ENCODE peak calls at places on chromosomes 12 and 14, in five cellular contexts. M is H9, S is trophoblast cell, P is H1, Z is mesenchymal stem cell. I is an unnamed sample.

GRCh38 chr12:44227601-44228000 is 391.7 kb downstream of the TMEM117 start:
- DNase-seq in M (no peak), S (no peak), P (no peak), Z (peak), I (no peak)

GRCh38 chr12:55996201-55996714 is 818 bp upstream of the SUOX start:
- DNase-seq in M (peak), S (peak), P (peak), Z (peak), I (peak)

GRCh38 chr14:81990312-81990761 is 456.7 kb upstream of the SEL1L start:
- DNase-seq in M (peak), S (peak), P (peak), Z (peak), I (peak)

GRCh38 chr14:77128414-77128891 is 13.1 kb downstream of the ZDHHC22 start:
- DNase-seq in M (peak), S (no peak), P (no peak), Z (no peak), I (no peak)

GRCh38 chr12:71664411-71665108 is 459 bp downstream of the THAP2 start:
- DNase-seq in M (no peak), S (peak), P (no peak), Z (no peak), I (no peak)

GRCh38 chr12:71787574-71787973 is 32.9 kb downstream of the RAB21 start:
- DNase-seq in M (no peak), S (no peak), P (no peak), Z (no peak), I (no peak)

GRCh38 chr12:23686095-23686494 is 263.4 kb downstream of the SOX5 start:
- DNase-seq in M (no peak), S (no peak), P (no peak), Z (no peak), I (no peak)

GRCh38 chr12:94175763-94176660 is 27.6 kb downstream of the PLXNC1 start:
- DNase-seq in M (no peak), S (no peak), P (no peak), Z (peak), I (no peak)

GRCh38 chr12:95700316-95700785 is 90.2 kb downstream of the NTN4 start:
- DNase-seq in M (no peak), S (peak), P (no peak), Z (peak), I (no peak)

GRCh38 chr14:105864116-105864515 is 337.7 kb downstream of the TMEM121 start:
- DNase-seq in M (peak), S (no peak), P (no peak), Z (no peak), I (no peak)

GRCh38 chr14:34713681-34714319 is 593 bp downstream of the CFL2 start:
- DNase-seq in M (no peak), S (peak), P (no peak), Z (peak), I (peak)

GRCh38 chr14:38171197-38171596 is 36.5 kb upstream of the SSTR1 start:
- DNase-seq in M (no peak), S (no peak), P (no peak), Z (no peak), I (no peak)

GRCh38 chr12:6688543-6688999 is 604 bp downstream of the ZNF384 start:
- DNase-seq in M (no peak), S (no peak), P (no peak), Z (no peak), I (no peak)

GRCh38 chr12:109293106-109293505 is 16.0 kb downstream of the FOXN4 start:
- DNase-seq in M (no peak), S (no peak), P (no peak), Z (no peak), I (no peak)

GRCh38 chr12:26402648-26403047 is 207.3 kb downstream of the SSPN start:
- DNase-seq in M (peak), S (peak), P (no peak), Z (peak), I (no peak)

GRCh38 chr12:100221523-100221922 is 20.9 kb downstream of the ACTR6 start:
- DNase-seq in M (no peak), S (no peak), P (no peak), Z (no peak), I (no peak)

GRCh38 chr12:116411977-116412376 is 134.5 kb upstream of the MED13L start:
- DNase-seq in M (no peak), S (no peak), P (no peak), Z (no peak), I (no peak)

GRCh38 chr12:81329088-81329487 is 251.2 kb downstream of the ACSS3 start:
- DNase-seq in M (peak), S (peak), P (peak), Z (peak), I (no peak)

GRCh38 chr12:11727133-11727664 is 77.7 kb downstream of the ETV6 start:
- DNase-seq in M (no peak), S (no peak), P (no peak), Z (no peak), I (no peak)

GRCh38 chr12:103518899-103519298 is 23.1 kb upstream of the C12orf42 start:
- DNase-seq in M (no peak), S (no peak), P (no peak), Z (no peak), I (no peak)

GRCh38 chr14:104142136-104143041 is 4.0 kb downstream of the KIF26A start:
- DNase-seq in M (peak), S (no peak), P (peak), Z (no peak), I (no peak)

GRCh38 chr12:76713130-76713529 is 50.8 kb upstream of the ZDHHC17 start:
- DNase-seq in M (peak), S (peak), P (no peak), Z (peak), I (no peak)

GRCh38 chr14:72745991-72746980 is 147.6 kb downstream of the DPF3 start:
- DNase-seq in M (no peak), S (peak), P (peak), Z (peak), I (no peak)

GRCh38 chr14:69424139-69424923 is 25.8 kb downstream of the SLC39A9 start:
- DNase-seq in M (no peak), S (no peak), P (no peak), Z (peak), I (no peak)

GRCh38 chr14:50233335-50234250 is 2.2 kb upstream of the SOS2 start:
- DNase-seq in M (no peak), S (peak), P (no peak), Z (no peak), I (no peak)

GRCh38 chr12:51827925-51828818 is 20.3 kb downstream of the FIGNL2 start:
- DNase-seq in M (no peak), S (no peak), P (no peak), Z (no peak), I (no peak)

GRCh38 chr14:103207038-103207403 is 83.8 kb downstream of the TNFAIP2 start:
- DNase-seq in M (peak), S (peak), P (peak), Z (peak), I (no peak)

GRCh38 chr14:96888593-96888992 is 91.4 kb downstream of the VRK1 start:
- DNase-seq in M (no peak), S (no peak), P (no peak), Z (no peak), I (peak)

GRCh38 chr12:75549989-75550388 is 38.6 kb upstream of the KRR1 start:
- DNase-seq in M (no peak), S (no peak), P (no peak), Z (peak), I (no peak)

GRCh38 chr12:77606348-77606747 is 224.3 kb upstream of the NAV3 start:
- DNase-seq in M (no peak), S (no peak), P (no peak), Z (no peak), I (no peak)

GRCh38 chr14:51319181-51319597 is 79.1 kb downstream of the TMX1 start:
- DNase-seq in M (no peak), S (no peak), P (no peak), Z (no peak), I (no peak)

GRCh38 chr12:122473543-122474323 is 27.0 kb downstream of the ZCCHC8 start:
- DNase-seq in M (no peak), S (peak), P (no peak), Z (peak), I (no peak)

GRCh38 chr12:15118946-15119345 is 102.3 kb downstream of the RERG start:
- DNase-seq in M (no peak), S (no peak), P (no peak), Z (no peak), I (no peak)

GRCh38 chr14:52443506-52443905 is 108.8 kb downstream of the TXNDC16 start:
- DNase-seq in M (no peak), S (no peak), P (no peak), Z (no peak), I (no peak)

GRCh38 chr14:91149462-91149861 is 35.6 kb downstream of the DGLUCY start:
- DNase-seq in M (no peak), S (peak), P (no peak), Z (peak), I (no peak)

GRCh38 chr12:91640021-91640420 is 457.4 kb upstream of the DCN start:
- DNase-seq in M (no peak), S (peak), P (no peak), Z (no peak), I (no peak)

DNA sequence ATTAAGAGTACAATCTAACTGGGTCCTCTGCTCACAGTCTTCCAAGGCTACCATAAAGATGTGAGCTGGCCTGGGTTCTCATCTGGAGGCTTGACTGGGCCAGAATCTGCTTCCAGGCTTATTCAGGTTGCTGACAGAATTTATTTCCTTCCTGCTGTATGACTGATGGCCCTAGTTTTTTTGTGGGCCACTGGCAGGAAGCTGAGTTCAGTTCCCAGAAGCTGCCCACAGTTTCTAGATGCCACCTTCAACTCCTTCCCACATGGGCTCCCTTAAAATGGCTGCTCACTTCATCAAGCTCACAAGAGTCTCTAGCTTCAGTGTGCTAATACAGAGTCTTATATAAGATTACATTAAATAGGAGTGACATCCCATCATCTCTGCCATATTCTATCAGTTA is 121.7 kb upstream of the CAND1 start:
- DNase-seq in M (no peak), S (no peak), P (no peak), Z (no peak), I (no peak)
- H2BK5ac ChIP-seq in M (no peak), S (no peak), P (no peak), Z (no peak), I (no peak)

GRCh38 chr14:92426237-92426636 is 87.3 kb upstream of the RIN3 start:
- DNase-seq in M (no peak), S (peak), P (no peak), Z (no peak), I (no peak)

GRCh38 chr14:92421756-92422155 is 91.8 kb upstream of the RIN3 start:
- DNase-seq in M (no peak), S (no peak), P (no peak), Z (no peak), I (no peak)

GRCh38 chr14:92427096-92427495 is 86.5 kb upstream of the RIN3 start:
- DNase-seq in M (no peak), S (no peak), P (no peak), Z (no peak), I (no peak)

GRCh38 chr14:92430686-92431085 is 82.9 kb upstream of the RIN3 start:
- DNase-seq in M (no peak), S (no peak), P (no peak), Z (no peak), I (no peak)

DNA sequence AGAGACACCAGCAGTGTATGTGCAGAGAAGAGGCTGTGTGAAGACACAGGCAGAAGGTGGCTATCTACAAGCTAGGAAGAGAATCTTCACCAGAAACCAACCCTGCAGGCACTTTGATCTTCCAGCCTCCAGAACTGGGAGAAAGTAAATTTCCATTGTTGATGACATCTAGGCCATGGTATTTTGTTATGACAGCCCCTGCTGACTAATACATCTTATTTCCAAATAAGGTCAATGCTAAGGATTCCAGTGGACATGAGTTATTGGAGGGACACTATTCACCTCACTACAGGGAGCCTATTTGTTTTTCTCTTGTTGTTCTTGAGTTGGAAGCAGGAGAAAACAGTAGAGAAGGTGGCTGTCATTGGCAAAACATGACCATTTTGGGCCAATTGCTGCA is 88.5 kb upstream of the RIN3 start:
- DNase-seq in M (no peak), S (peak), P (no peak), Z (peak), I (no peak)
- H2BK12ac ChIP-seq in M (no peak), S (no peak), P (no peak), Z (no peak), I (no peak)

DNA sequence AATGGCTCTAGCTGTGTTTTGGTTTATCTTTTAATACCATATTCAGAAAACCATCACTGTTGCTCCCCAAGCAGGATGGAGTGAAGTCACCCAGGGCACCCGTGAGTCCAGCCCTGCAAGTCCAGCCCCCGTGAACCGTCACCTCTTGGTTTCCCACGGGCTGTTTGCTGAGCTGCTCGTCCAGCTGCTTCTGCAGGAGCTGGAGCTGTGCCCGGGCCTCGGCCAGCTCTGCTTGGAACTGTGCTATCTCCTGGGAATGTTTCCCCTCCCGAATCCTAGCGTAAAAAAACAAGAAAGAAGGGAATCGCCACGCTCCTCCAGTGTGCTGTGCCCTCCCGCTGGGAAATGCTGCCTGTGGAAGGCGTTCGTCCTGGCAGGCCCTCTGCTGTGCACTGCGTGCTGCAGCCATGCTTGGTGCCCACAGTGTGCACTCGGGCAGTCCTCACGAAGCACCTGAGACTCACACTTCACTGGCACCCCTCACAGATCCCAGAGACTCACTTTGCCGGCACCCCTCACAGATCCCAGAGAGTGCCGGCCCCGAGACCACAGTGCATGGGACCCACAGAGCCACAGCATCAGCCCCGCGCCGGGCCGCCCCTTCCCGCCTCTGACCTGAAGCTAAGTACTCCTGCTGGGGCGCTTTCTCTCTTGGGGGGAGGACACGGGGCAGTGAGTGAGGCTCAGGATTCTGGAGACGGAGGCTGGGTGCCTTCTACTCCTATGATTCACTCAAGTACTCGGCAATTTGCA is 15.4 kb upstream of the ANKLE2 start:
- DNase-seq in M (no peak), S (no peak), P (no peak), Z (no peak), I (no peak)
- H2BK5ac ChIP-seq in M (no peak), S (no peak), P (no peak), Z (no peak), I (peak)

GRCh38 chr12:67592228-67593011 is 56.1 kb upstream of the DYRK2 start:
- DNase-seq in M (no peak), S (peak), P (no peak), Z (peak), I (no peak)

GRCh38 chr12:67582238-67582834 is 66.2 kb upstream of the DYRK2 start:
- DNase-seq in M (no peak), S (no peak), P (no peak), Z (no peak), I (no peak)

GRCh38 chr12:67589078-67589477 is 59.5 kb upstream of the DYRK2 start:
- DNase-seq in M (no peak), S (no peak), P (no peak), Z (no peak), I (no peak)

GRCh38 chr12:67590122-67590795 is 58.3 kb upstream of the DYRK2 start:
- DNase-seq in M (no peak), S (no peak), P (no peak), Z (no peak), I (no peak)

GRCh38 chr12:67586951-67587350 is 61.6 kb upstream of the DYRK2 start:
- DNase-seq in M (no peak), S (no peak), P (no peak), Z (no peak), I (no peak)
- H2BK12ac ChIP-seq in M (no peak), S (no peak), P (no peak), Z (no peak), I (no peak)

GRCh38 chr14:66371776-66372175 is 114.4 kb upstream of the CCDC196 start:
- DNase-seq in M (no peak), S (no peak), P (no peak), Z (no peak), I (no peak)
- H2BK5ac ChIP-seq in M (no peak), S (no peak), P (no peak), Z (no peak), I (no peak)

GRCh38 chr14:101732128-101732527 is 29.4 kb upstream of the PPP2R5C start:
- DNase-seq in M (no peak), S (peak), P (no peak), Z (no peak), I (no peak)
- H2BK12ac ChIP-seq in M (no peak), S (no peak), P (no peak), Z (no peak), I (no peak)